ENCODE peak calls at places on chromosome 4, in five cellular contexts. One of them, this sample, is unnamed.

GRCh38 chr4:187227907-187228699 is 504.4 kb upstream of the FAT1 start:
- DNase-seq in HT1080: no peak
- DNase-seq in astrocyte of the cerebellum: no peak
- DNase-seq in LoVo: no peak
- DNase-seq in endodermal cell: no peak
- DNase-seq in this sample: no peak

GRCh38 chr4:73593631-73594241 is 26.5 kb downstream of the RASSF6 start:
- DNase-seq in HT1080: no peak
- DNase-seq in LoVo: peak
- DNase-seq in astrocyte of the cerebellum: no peak
- DNase-seq in endodermal cell: no peak
- DNase-seq in this sample: peak

GRCh38 chr4:1787411-1788077 is 5.5 kb upstream of the FGFR3 start:
- DNase-seq in astrocyte of the cerebellum: no peak
- DNase-seq in LoVo: no peak
- DNase-seq in endodermal cell: no peak
- DNase-seq in HT1080: no peak
- DNase-seq in this sample: no peak

GRCh38 chr4:87078987-87079469 is 141.4 kb downstream of the KLHL8 start:
- DNase-seq in LoVo: no peak
- DNase-seq in HT1080: no peak
- DNase-seq in endodermal cell: no peak
- DNase-seq in astrocyte of the cerebellum: no peak
- DNase-seq in this sample: no peak

GRCh38 chr4:144185086-144185485 is 44.6 kb upstream of the GYPA start:
- DNase-seq in astrocyte of the cerebellum: no peak
- DNase-seq in HT1080: no peak
- DNase-seq in LoVo: no peak
- DNase-seq in endodermal cell: no peak
- DNase-seq in this sample: no peak

GRCh38 chr4:189046642-189047041 is 894.0 kb upstream of the FRG1 start:
- DNase-seq in HT1080: no peak
- DNase-seq in endodermal cell: peak
- DNase-seq in LoVo: no peak
- DNase-seq in astrocyte of the cerebellum: peak
- DNase-seq in this sample: no peak

GRCh38 chr4:185718578-185719492 is 93.2 kb downstream of the SORBS2 start:
- DNase-seq in astrocyte of the cerebellum: no peak
- DNase-seq in LoVo: no peak
- DNase-seq in endodermal cell: no peak
- DNase-seq in HT1080: no peak
- DNase-seq in this sample: no peak

GRCh38 chr4:97106161-97106560 is 1037.1 kb downstream of the STPG2 start:
- DNase-seq in astrocyte of the cerebellum: no peak
- DNase-seq in endodermal cell: no peak
- DNase-seq in HT1080: no peak
- DNase-seq in LoVo: no peak
- DNase-seq in this sample: no peak

GRCh38 chr4:31291238-31291637 is 571.1 kb downstream of the PCDH7 start:
- DNase-seq in astrocyte of the cerebellum: no peak
- DNase-seq in endodermal cell: no peak
- DNase-seq in LoVo: no peak
- DNase-seq in HT1080: no peak
- DNase-seq in this sample: no peak

GRCh38 chr4:59855630-59856352 is 1344.3 kb upstream of the ADGRL3 start:
- DNase-seq in HT1080: no peak
- DNase-seq in astrocyte of the cerebellum: no peak
- DNase-seq in endodermal cell: peak
- DNase-seq in LoVo: no peak
- DNase-seq in this sample: no peak

GRCh38 chr4:2135083-2135482 is 76.0 kb downstream of the NAT8L start:
- DNase-seq in astrocyte of the cerebellum: peak
- DNase-seq in LoVo: no peak
- DNase-seq in HT1080: peak
- DNase-seq in endodermal cell: no peak
- DNase-seq in this sample: no peak

GRCh38 chr4:52877694-52878093 is 15.6 kb downstream of the RASL11B start:
- DNase-seq in HT1080: peak
- DNase-seq in endodermal cell: peak
- DNase-seq in astrocyte of the cerebellum: no peak
- DNase-seq in LoVo: no peak
- DNase-seq in this sample: no peak

GRCh38 chr4:22179124-22179874 is 230.7 kb upstream of the KCNIP4 start:
- DNase-seq in LoVo: no peak
- DNase-seq in endodermal cell: no peak
- DNase-seq in astrocyte of the cerebellum: peak
- DNase-seq in HT1080: peak
- DNase-seq in this sample: no peak

GRCh38 chr4:129543299-129543698 is 447.3 kb downstream of the C4orf33 start:
- DNase-seq in LoVo: no peak
- DNase-seq in HT1080: no peak
- DNase-seq in endodermal cell: no peak
- DNase-seq in astrocyte of the cerebellum: no peak
- DNase-seq in this sample: no peak

GRCh38 chr4:118997601-118998000 is 108.9 kb downstream of the SYNPO2 start:
- DNase-seq in astrocyte of the cerebellum: no peak
- DNase-seq in HT1080: no peak
- DNase-seq in endodermal cell: no peak
- DNase-seq in LoVo: no peak
- DNase-seq in this sample: no peak

GRCh38 chr4:612052-612748 is 13.2 kb upstream of the PDE6B start:
- DNase-seq in endodermal cell: peak
- DNase-seq in astrocyte of the cerebellum: no peak
- DNase-seq in HT1080: no peak
- DNase-seq in LoVo: no peak
- DNase-seq in this sample: no peak

GRCh38 chr4:158147151-158147550 is 25.7 kb downstream of the GASK1B start:
- DNase-seq in HT1080: no peak
- DNase-seq in astrocyte of the cerebellum: no peak
- DNase-seq in LoVo: no peak
- DNase-seq in endodermal cell: no peak
- DNase-seq in this sample: no peak

GRCh38 chr4:158824425-158825274 is 55.8 kb downstream of the FNIP2 start:
- DNase-seq in LoVo: peak
- DNase-seq in endodermal cell: no peak
- DNase-seq in HT1080: no peak
- DNase-seq in astrocyte of the cerebellum: no peak
- DNase-seq in this sample: no peak

GRCh38 chr4:184287697-184288255 is 70.1 kb upstream of the ENPP6 start:
- DNase-seq in endodermal cell: peak
- DNase-seq in astrocyte of the cerebellum: peak
- DNase-seq in LoVo: no peak
- DNase-seq in HT1080: peak
- DNase-seq in this sample: peak

This sample was measured in HepG2.